ENCODE peak calls at places on chromosomes 5 and 9, in six cellular contexts. One of them, this sample, is unnamed.

GRCh38 chr9:87714819-87715218 is 11.1 kb upstream of the CTSL start:
- DNase-seq in GM13976: no peak
- DNase-seq in cardiac fibroblast: peak; percentile 94
- DNase-seq in glutamatergic neuron: no peak
- DNase-seq in body of pancreas: peak; percentile 84
- DNase-seq in activated B cell treated with CpG ODN at 0.5 μM for 24 hours: no peak
- DNase-seq in this sample: no peak

GRCh38 chr5:174420651-174421407 is 303.6 kb upstream of the MSX2 start:
- DNase-seq in GM13976: no peak
- DNase-seq in cardiac fibroblast: no peak
- DNase-seq in glutamatergic neuron: no peak
- DNase-seq in body of pancreas: no peak
- DNase-seq in activated B cell treated with CpG ODN at 0.5 μM for 24 hours: no peak
- DNase-seq in this sample: no peak

GRCh38 chr5:180053061-180053602 is 18.4 kb downstream of the RNF130 start:
- DNase-seq in GM13976: no peak
- DNase-seq in cardiac fibroblast: no peak
- DNase-seq in glutamatergic neuron: peak; percentile 39
- DNase-seq in body of pancreas: no peak
- DNase-seq in activated B cell treated with CpG ODN at 0.5 μM for 24 hours: no peak
- DNase-seq in this sample: no peak

GRCh38 chr5:127833999-127834953 is 131.1 kb downstream of the CCDC192 start:
- DNase-seq in GM13976: no peak
- DNase-seq in cardiac fibroblast: peak; percentile 65
- DNase-seq in glutamatergic neuron: no peak
- DNase-seq in body of pancreas: no peak
- DNase-seq in activated B cell treated with CpG ODN at 0.5 μM for 24 hours: no peak
- DNase-seq in this sample: no peak

GRCh38 chr9:134068742-134069535 is 1.1 kb upstream of the BRD3 start:
- DNase-seq in GM13976: peak; percentile 6
- DNase-seq in cardiac fibroblast: no peak
- DNase-seq in glutamatergic neuron: peak; percentile 13
- DNase-seq in body of pancreas: no peak
- DNase-seq in activated B cell treated with CpG ODN at 0.5 μM for 24 hours: no peak
- DNase-seq in this sample: no peak

GRCh38 chr5:17426104-17426739 is 71.8 kb upstream of the TAF11L2 start:
- DNase-seq in GM13976: peak; percentile 51
- DNase-seq in cardiac fibroblast: no peak
- DNase-seq in glutamatergic neuron: no peak
- DNase-seq in body of pancreas: no peak
- DNase-seq in activated B cell treated with CpG ODN at 0.5 μM for 24 hours: no peak
- DNase-seq in this sample: no peak

GRCh38 chr5:109953821-109954220 is 264.1 kb downstream of the MAN2A1 start:
- DNase-seq in GM13976: no peak
- DNase-seq in cardiac fibroblast: no peak
- DNase-seq in glutamatergic neuron: no peak
- DNase-seq in body of pancreas: no peak
- DNase-seq in activated B cell treated with CpG ODN at 0.5 μM for 24 hours: no peak
- DNase-seq in this sample: no peak

GRCh38 chr9:98146101-98146991 is 27.3 kb upstream of the TRIM14 start:
- DNase-seq in GM13976: peak; percentile 4
- DNase-seq in cardiac fibroblast: peak; percentile 67
- DNase-seq in glutamatergic neuron: no peak
- DNase-seq in body of pancreas: peak; percentile 84
- DNase-seq in activated B cell treated with CpG ODN at 0.5 μM for 24 hours: no peak
- DNase-seq in this sample: no peak

GRCh38 chr5:62305715-62306493 is at the start of gene KIF2A:
- DNase-seq in GM13976: peak; percentile 98
- DNase-seq in cardiac fibroblast: peak; percentile 90
- DNase-seq in glutamatergic neuron: peak; percentile 92
- DNase-seq in body of pancreas: peak; percentile 91
- DNase-seq in activated B cell treated with CpG ODN at 0.5 μM for 24 hours: peak; percentile 93
- DNase-seq in this sample: peak; percentile 81
- TF ChIP-seq CTCF in GM13976: no peak
- TF ChIP-seq CTCF in cardiac fibroblast: no peak
- TF ChIP-seq CTCF in glutamatergic neuron: no peak
- TF ChIP-seq CTCF in body of pancreas: peak; percentile 46
- TF ChIP-seq CTCF in activated B cell treated with CpG ODN at 0.5 μM for 24 hours: no peak
- TF ChIP-seq CTCF in this sample: peak; percentile 17

GRCh38 chr5:116237917-116238502 is 153.2 kb downstream of the COMMD10 start:
- DNase-seq in GM13976: no peak
- DNase-seq in cardiac fibroblast: peak; percentile 18
- DNase-seq in glutamatergic neuron: no peak
- DNase-seq in body of pancreas: no peak
- DNase-seq in activated B cell treated with CpG ODN at 0.5 μM for 24 hours: no peak
- DNase-seq in this sample: no peak
- TF ChIP-seq CTCF in GM13976: no peak
- TF ChIP-seq CTCF in cardiac fibroblast: peak; percentile 43
- TF ChIP-seq CTCF in glutamatergic neuron: peak; percentile 72
- TF ChIP-seq CTCF in body of pancreas: no peak
- TF ChIP-seq CTCF in activated B cell treated with CpG ODN at 0.5 μM for 24 hours: no peak
- TF ChIP-seq CTCF in this sample: peak; percentile 45

GRCh38 chr5:77944757-77945340 is 168.7 kb upstream of the TBCA start:
- DNase-seq in GM13976: no peak
- DNase-seq in cardiac fibroblast: no peak
- DNase-seq in glutamatergic neuron: no peak
- DNase-seq in body of pancreas: no peak
- DNase-seq in activated B cell treated with CpG ODN at 0.5 μM for 24 hours: no peak
- DNase-seq in this sample: no peak
- TF ChIP-seq CTCF in GM13976: no peak
- TF ChIP-seq CTCF in cardiac fibroblast: no peak
- TF ChIP-seq CTCF in glutamatergic neuron: no peak
- TF ChIP-seq CTCF in body of pancreas: no peak
- TF ChIP-seq CTCF in activated B cell treated with CpG ODN at 0.5 μM for 24 hours: no peak
- TF ChIP-seq CTCF in this sample: no peak

DNA sequence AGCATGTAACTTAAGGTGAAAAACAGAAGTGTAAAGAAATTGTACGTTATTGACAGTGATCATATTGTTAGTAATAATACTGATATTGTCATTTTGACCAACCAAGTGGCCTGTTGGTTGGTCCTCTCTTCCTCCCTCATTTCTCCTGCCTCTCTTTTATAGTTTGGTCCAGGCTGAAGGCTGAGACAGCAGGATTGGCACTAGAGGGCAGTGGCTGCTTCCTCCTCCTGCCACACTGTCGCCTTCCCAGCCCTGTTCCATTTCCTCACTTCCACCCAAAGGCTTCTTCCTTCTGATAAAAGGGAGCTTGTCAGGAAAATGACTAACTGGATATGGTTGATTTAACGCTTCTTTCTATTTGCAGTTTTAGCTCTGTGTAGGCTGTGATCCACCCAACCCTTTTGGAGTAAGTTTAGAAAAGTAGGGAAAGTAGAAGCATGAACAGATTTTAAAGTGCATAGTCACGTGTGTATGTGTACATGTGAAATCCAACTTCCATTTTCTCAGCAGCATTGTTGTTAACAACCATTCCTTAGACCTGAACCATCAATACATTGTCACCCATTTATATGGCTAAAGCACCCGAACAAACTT is 35.6 kb downstream of the PTCD2 start:
- DNase-seq in GM13976: no peak
- DNase-seq in cardiac fibroblast: peak; percentile 58
- DNase-seq in glutamatergic neuron: peak; percentile 61
- DNase-seq in body of pancreas: peak; percentile 14
- DNase-seq in activated B cell treated with CpG ODN at 0.5 μM for 24 hours: no peak
- DNase-seq in this sample: no peak
- TF ChIP-seq CTCF in GM13976: peak; percentile 34
- TF ChIP-seq CTCF in cardiac fibroblast: peak; percentile 46
- TF ChIP-seq CTCF in glutamatergic neuron: no peak
- TF ChIP-seq CTCF in body of pancreas: no peak
- TF ChIP-seq CTCF in activated B cell treated with CpG ODN at 0.5 μM for 24 hours: no peak
- TF ChIP-seq CTCF in this sample: peak; percentile 40

DNA sequence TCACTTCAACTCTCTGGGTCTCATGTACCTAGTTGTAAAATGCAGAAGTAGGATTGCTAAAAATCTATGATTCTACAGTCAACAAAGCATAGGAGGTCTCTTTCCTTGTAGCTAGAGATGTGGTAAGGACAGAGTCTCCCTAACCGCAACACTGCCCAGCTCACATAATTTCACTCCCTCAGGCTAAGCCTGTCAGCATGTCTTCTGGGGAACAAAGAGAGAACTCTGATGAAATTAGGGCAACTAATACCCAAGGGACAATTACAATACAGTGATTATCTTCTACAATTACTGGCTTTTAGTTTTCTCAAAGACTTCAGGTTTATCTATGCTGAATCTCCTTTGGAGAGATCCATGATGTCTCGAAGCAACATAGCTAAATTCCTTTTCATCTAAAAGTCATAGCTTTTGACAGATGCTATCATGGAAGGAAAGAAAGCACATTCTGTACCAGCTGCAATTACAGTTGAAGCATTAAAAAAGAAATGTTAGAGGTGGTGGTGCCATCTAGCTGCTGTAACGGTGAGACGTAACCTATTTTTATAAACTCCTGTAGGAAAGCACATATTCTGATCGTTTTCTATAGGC is 141.1 kb upstream of the TARS1 start:
- DNase-seq in GM13976: peak; percentile 15
- DNase-seq in cardiac fibroblast: peak; percentile 91
- DNase-seq in glutamatergic neuron: peak; percentile 16
- DNase-seq in body of pancreas: peak; percentile 9
- DNase-seq in activated B cell treated with CpG ODN at 0.5 μM for 24 hours: no peak
- DNase-seq in this sample: no peak
- TF ChIP-seq CTCF in GM13976: no peak
- TF ChIP-seq CTCF in cardiac fibroblast: peak; percentile 51
- TF ChIP-seq CTCF in glutamatergic neuron: no peak
- TF ChIP-seq CTCF in body of pancreas: peak; percentile 35
- TF ChIP-seq CTCF in activated B cell treated with CpG ODN at 0.5 μM for 24 hours: no peak
- TF ChIP-seq CTCF in this sample: peak; percentile 44

GRCh38 chr9:122088880-122089567 is 4.1 kb downstream of the TTLL11 start:
- DNase-seq in GM13976: no peak
- DNase-seq in cardiac fibroblast: no peak
- DNase-seq in glutamatergic neuron: no peak
- DNase-seq in body of pancreas: peak; percentile 85
- DNase-seq in activated B cell treated with CpG ODN at 0.5 μM for 24 hours: no peak
- DNase-seq in this sample: no peak
- TF ChIP-seq CTCF in GM13976: no peak
- TF ChIP-seq CTCF in cardiac fibroblast: no peak
- TF ChIP-seq CTCF in glutamatergic neuron: no peak
- TF ChIP-seq CTCF in body of pancreas: no peak
- TF ChIP-seq CTCF in activated B cell treated with CpG ODN at 0.5 μM for 24 hours: no peak
- TF ChIP-seq CTCF in this sample: no peak

DNA sequence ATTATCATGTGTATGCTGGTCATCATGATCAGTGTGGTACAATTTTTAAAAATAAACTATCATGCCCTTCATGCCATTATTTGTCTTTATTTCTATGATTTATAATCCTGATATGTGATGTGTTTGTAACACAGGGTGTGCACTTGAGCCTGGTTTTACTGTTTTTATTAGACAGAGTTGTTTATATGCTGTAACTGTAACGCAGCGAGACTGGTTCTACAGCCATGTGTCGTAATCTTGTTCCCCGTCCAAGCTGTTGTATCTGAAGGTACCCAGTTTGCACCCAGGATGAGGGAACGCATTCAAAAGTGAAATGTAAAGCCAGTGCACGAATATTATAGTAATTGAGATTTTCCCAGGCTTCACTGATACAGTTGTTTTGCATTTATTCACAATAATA is 28.2 kb downstream of the SNX18 start:
- DNase-seq in GM13976: no peak
- DNase-seq in cardiac fibroblast: no peak
- DNase-seq in glutamatergic neuron: no peak
- DNase-seq in body of pancreas: no peak
- DNase-seq in activated B cell treated with CpG ODN at 0.5 μM for 24 hours: no peak
- DNase-seq in this sample: no peak
- TF ChIP-seq CTCF in GM13976: no peak
- TF ChIP-seq CTCF in cardiac fibroblast: no peak
- TF ChIP-seq CTCF in glutamatergic neuron: no peak
- TF ChIP-seq CTCF in body of pancreas: no peak
- TF ChIP-seq CTCF in activated B cell treated with CpG ODN at 0.5 μM for 24 hours: no peak
- TF ChIP-seq CTCF in this sample: no peak